ENCODE peak calls at places on chromosome 14, in eight cellular contexts. P is dorsolateral prefrontal cortex, W is sigmoid colon, E is astrocyte, F is K562, H is right lobe of liver, C is pancreas, V is lower lobe of right lung. G is an unnamed sample.

GRCh38 chr14:22656945-22657711 is 13.0 kb upstream of the OR6J1 start:
- DNase-seq in C (no peak), V (no peak), F (no peak), H (no peak), E (peak), P (no peak), W (no peak), G (no peak)

GRCh38 chr14:76926521-76927251 is 100.5 kb downstream of the LRRC74A start:
- DNase-seq in E (no peak), C (no peak), P (no peak), H (no peak), W (peak), F (no peak), V (no peak), G (peak)

GRCh38 chr14:35285168-35285990 is 6.8 kb upstream of the PSMA6 start:
- DNase-seq in C (no peak), F (no peak), W (no peak), H (no peak), V (no peak), E (no peak), P (no peak), G (no peak)

GRCh38 chr14:78737116-78737515 is 566.9 kb downstream of the NRXN3 start:
- DNase-seq in W (no peak), C (no peak), V (no peak), F (no peak), H (no peak), P (no peak), E (no peak), G (no peak)

GRCh38 chr14:105470812-105471771 is 3.5 kb upstream of the CRIP2 start:
- DNase-seq in F (peak), C (peak), V (no peak), E (no peak), P (no peak), H (no peak), W (no peak), G (no peak)

GRCh38 chr14:25351269-25351668 is 301.3 kb upstream of the STXBP6 start:
- DNase-seq in E (no peak), P (no peak), H (no peak), V (no peak), W (no peak), F (no peak), C (no peak), G (no peak)

GRCh38 chr14:95273041-95273978 is 46.4 kb downstream of the CLMN start:
- DNase-seq in F (no peak), E (no peak), P (no peak), W (no peak), H (no peak), V (no peak), C (no peak), G (no peak)

GRCh38 chr14:91858536-91859275 is 8.6 kb downstream of the TC2N start:
- DNase-seq in E (no peak), H (no peak), C (no peak), F (peak), V (no peak), W (no peak), P (no peak), G (no peak)

GRCh38 chr14:75738192-75738591 is 77.1 kb downstream of the TTLL5 start:
- DNase-seq in H (no peak), E (no peak), W (no peak), V (no peak), F (no peak), P (no peak), C (no peak), G (no peak)

GRCh38 chr14:92539875-92540274 is 26.3 kb downstream of the RIN3 start:
- DNase-seq in P (no peak), W (no peak), E (no peak), H (no peak), F (no peak), V (peak), C (no peak), G (no peak)

GRCh38 chr14:104206281-104206904 is 68.0 kb downstream of the KIF26A start:
- DNase-seq in H (no peak), E (no peak), F (no peak), W (no peak), P (no peak), V (no peak), C (no peak), G (peak)

GRCh38 chr14:20988717-20989116 is 1.1 kb upstream of the METTL17 start:
- DNase-seq in E (no peak), C (no peak), H (no peak), V (no peak), W (no peak), F (no peak), P (no peak), G (no peak)

GRCh38 chr14:61048640-61049039 is 67.6 kb downstream of the SLC38A6 start:
- DNase-seq in W (no peak), E (no peak), V (no peak), C (no peak), H (no peak), F (no peak), P (no peak), G (no peak)

DNA sequence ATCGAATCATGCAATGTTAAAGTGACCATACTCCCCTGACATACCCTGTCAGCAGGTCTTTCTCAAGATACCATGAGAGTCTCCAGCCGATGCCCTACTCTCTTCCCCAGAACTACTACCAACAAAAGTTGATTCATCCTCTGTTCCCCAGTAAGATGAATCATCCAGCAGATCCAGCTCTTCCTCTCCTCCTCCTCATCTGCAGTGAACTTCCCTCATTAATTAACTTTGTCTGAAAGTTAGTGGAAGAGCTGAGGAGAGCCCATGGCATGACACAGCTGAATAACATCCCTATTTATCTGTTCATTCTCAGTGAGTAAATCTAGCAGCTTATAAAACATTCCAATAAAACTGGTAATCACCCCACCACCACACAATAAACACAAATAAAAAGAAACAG is 213.4 kb downstream of the EGLN3 start:
- DNase-seq in C (no peak), V (no peak), P (no peak), H (no peak), F (no peak), E (peak), W (no peak), G (no peak)
- H3K27ac ChIP-seq in C (no peak), V (no peak), P (no peak), H (no peak), F (no peak), E (peak), W (no peak), G (no peak)

DNA sequence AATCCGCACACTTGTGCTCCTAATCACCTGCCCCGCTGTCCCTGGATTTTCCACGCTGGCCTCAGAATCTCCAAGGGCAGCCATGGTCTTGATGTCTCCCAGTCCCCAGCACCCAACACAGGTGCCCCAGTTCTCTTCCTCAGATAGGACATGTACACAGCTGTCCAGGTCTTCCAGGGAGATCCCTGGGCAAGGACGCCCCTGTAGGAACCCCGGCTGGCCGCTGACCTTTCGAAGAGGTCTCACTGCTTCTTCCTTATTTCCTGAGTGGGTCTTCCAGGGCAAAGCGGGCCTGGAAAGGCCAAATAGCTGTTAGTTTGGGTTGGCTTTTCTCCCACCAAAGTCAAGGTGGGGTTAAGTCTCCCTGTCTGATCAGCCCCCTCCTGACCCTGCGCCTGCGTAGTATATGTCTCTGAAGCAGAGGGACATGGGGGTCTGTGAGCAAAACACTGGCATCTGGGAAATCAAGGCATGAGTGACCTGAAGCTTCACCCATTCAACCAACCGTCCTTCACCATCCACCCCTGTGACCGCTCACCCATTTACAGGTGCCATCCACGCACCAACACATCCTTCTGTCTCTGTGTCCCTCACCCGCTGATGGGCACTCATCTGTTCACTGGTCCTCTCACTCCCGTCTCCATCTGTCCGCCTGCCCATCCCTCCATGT is 4.6 kb downstream of the BEGAIN start:
- DNase-seq in F (no peak), E (no peak), W (peak), H (no peak), P (no peak), V (peak), C (no peak), G (no peak)
- H3K27ac ChIP-seq in F (no peak), E (no peak), W (no peak), H (no peak), P (no peak), V (no peak), C (no peak), G (no peak)

DNA sequence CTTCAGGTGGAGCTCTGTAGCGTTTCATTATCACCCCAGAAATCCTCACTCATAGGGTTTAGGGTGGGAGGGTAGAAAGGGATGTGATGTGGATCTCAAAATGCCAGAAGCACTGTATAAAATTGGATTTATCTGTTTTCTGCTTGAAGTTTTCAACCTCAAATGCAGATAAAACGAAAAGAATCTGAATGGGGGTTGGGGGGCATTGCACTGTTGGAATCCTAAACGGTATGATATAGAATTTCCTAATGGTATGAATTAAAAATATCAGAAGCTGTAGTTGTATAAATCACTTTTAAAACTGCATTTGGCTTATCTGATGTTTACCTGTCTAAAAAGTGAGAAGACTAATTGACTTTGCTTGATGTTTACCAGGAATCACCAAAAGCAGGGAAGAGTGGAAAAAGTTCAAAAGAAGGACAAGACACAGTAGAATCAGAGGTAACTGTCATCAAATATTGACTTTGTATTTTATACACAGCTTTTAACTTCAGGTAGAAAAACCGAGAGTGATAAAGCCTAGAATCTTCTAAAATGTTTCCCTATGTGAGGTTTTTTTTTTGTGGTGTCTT is 1.1 kb downstream of the PPP2R5C start:
- DNase-seq in E (no peak), P (no peak), H (no peak), W (no peak), F (no peak), V (no peak), C (no peak), G (no peak)
- H3K27ac ChIP-seq in E (no peak), P (peak), H (peak), W (peak), F (peak), V (peak), C (no peak), G (peak)

GRCh38 chr14:54570047-54570446 is 3.1 kb downstream of the SAMD4A start:
- DNase-seq in F (no peak), H (no peak), W (no peak), P (no peak), E (no peak), V (no peak), C (no peak), G (no peak)
- H3K27ac ChIP-seq in F (no peak), H (no peak), W (peak), P (no peak), E (peak), V (no peak), C (no peak), G (no peak)

GRCh38 chr14:94079891-94080605 is 954 bp downstream of the DDX24 start:
- DNase-seq in P (no peak), V (no peak), C (no peak), E (peak), F (no peak), W (no peak), H (no peak), G (no peak)
- H3K27ac ChIP-seq in P (peak), V (peak), C (peak), E (peak), F (peak), W (peak), H (peak), G (peak)

GRCh38 chr14:73758392-73759182 is 44.4 kb upstream of the PNMA1 start:
- DNase-seq in E (peak), P (peak), C (peak), V (peak), F (peak), H (peak), W (peak), G (peak)
- H3K27ac ChIP-seq in E (peak), P (peak), C (peak), V (peak), F (peak), H (peak), W (peak), G (peak)

G was measured in adrenal gland.